ENCODE peak calls at places on chromosomes 1 and 21, in eight cellular contexts. One of them, this sample, is unnamed.

GRCh38 chr1:97758589-97759057 is 162.2 kb downstream of the DPYD start:
- DNase-seq in transverse colon: no peak
- DNase-seq in GM12891: no peak
- DNase-seq in heart left ventricle: no peak
- DNase-seq in breast epithelium: no peak
- DNase-seq in stomach: no peak
- DNase-seq in H54: no peak
- DNase-seq in body of pancreas: no peak
- DNase-seq in this sample: no peak

GRCh38 chr1:42334240-42335049 is 590 bp downstream of the FOXJ3 start:
- DNase-seq in breast epithelium: peak
- DNase-seq in H54: peak
- DNase-seq in stomach: peak
- DNase-seq in heart left ventricle: peak
- DNase-seq in body of pancreas: peak
- DNase-seq in GM12891: peak
- DNase-seq in transverse colon: peak
- DNase-seq in this sample: peak

GRCh38 chr1:181089017-181089776 is 697 bp downstream of the IER5 start:
- DNase-seq in breast epithelium: no peak
- DNase-seq in stomach: peak
- DNase-seq in H54: no peak
- DNase-seq in heart left ventricle: peak
- DNase-seq in GM12891: no peak
- DNase-seq in body of pancreas: peak
- DNase-seq in transverse colon: peak
- DNase-seq in this sample: peak

GRCh38 chr21:43940672-43941071 is 71.4 kb upstream of the TRAPPC10 start:
- DNase-seq in breast epithelium: no peak
- DNase-seq in transverse colon: peak
- DNase-seq in body of pancreas: no peak
- DNase-seq in stomach: no peak
- DNase-seq in heart left ventricle: no peak
- DNase-seq in H54: no peak
- DNase-seq in GM12891: no peak
- DNase-seq in this sample: no peak

GRCh38 chr21:45463871-45464270 is 58.9 kb downstream of the COL18A1 start:
- DNase-seq in heart left ventricle: no peak
- DNase-seq in GM12891: no peak
- DNase-seq in transverse colon: no peak
- DNase-seq in H54: no peak
- DNase-seq in stomach: no peak
- DNase-seq in breast epithelium: no peak
- DNase-seq in body of pancreas: no peak
- DNase-seq in this sample: no peak

GRCh38 chr1:99535470-99536164 is 110.3 kb upstream of the PALMD start:
- DNase-seq in H54: no peak
- DNase-seq in transverse colon: no peak
- DNase-seq in heart left ventricle: no peak
- DNase-seq in GM12891: no peak
- DNase-seq in body of pancreas: no peak
- DNase-seq in stomach: no peak
- DNase-seq in breast epithelium: no peak
- DNase-seq in this sample: no peak

GRCh38 chr1:185421485-185422100 is 104.5 kb upstream of the IVNS1ABP start:
- DNase-seq in heart left ventricle: no peak
- DNase-seq in stomach: no peak
- DNase-seq in body of pancreas: no peak
- DNase-seq in GM12891: no peak
- DNase-seq in breast epithelium: no peak
- DNase-seq in transverse colon: no peak
- DNase-seq in H54: no peak
- DNase-seq in this sample: no peak

GRCh38 chr1:222583079-222583478 is 6.7 kb downstream of the TAF1A start:
- DNase-seq in GM12891: peak
- DNase-seq in heart left ventricle: no peak
- DNase-seq in transverse colon: no peak
- DNase-seq in breast epithelium: no peak
- DNase-seq in stomach: no peak
- DNase-seq in H54: no peak
- DNase-seq in body of pancreas: no peak
- DNase-seq in this sample: no peak

GRCh38 chr1:89833183-89834077 is 12.6 kb downstream of the LRRC8D start:
- DNase-seq in GM12891: no peak
- DNase-seq in breast epithelium: peak
- DNase-seq in stomach: no peak
- DNase-seq in body of pancreas: peak
- DNase-seq in heart left ventricle: no peak
- DNase-seq in transverse colon: no peak
- DNase-seq in H54: no peak
- DNase-seq in this sample: no peak

GRCh38 chr1:225765982-225766674 is 11.5 kb upstream of the SRP9 start:
- DNase-seq in breast epithelium: peak
- DNase-seq in stomach: peak
- DNase-seq in heart left ventricle: no peak
- DNase-seq in H54: no peak
- DNase-seq in GM12891: no peak
- DNase-seq in transverse colon: no peak
- DNase-seq in body of pancreas: no peak
- DNase-seq in this sample: no peak

GRCh38 chr1:55813619-55814018 is 598.5 kb upstream of the USP24 start:
- DNase-seq in transverse colon: peak
- DNase-seq in body of pancreas: peak
- DNase-seq in heart left ventricle: no peak
- DNase-seq in GM12891: no peak
- DNase-seq in breast epithelium: peak
- DNase-seq in H54: no peak
- DNase-seq in stomach: peak
- DNase-seq in this sample: no peak

GRCh38 chr21:42558846-42559245 is 45.2 kb downstream of the SLC37A1 start:
- DNase-seq in stomach: no peak
- DNase-seq in transverse colon: peak
- DNase-seq in body of pancreas: no peak
- DNase-seq in heart left ventricle: peak
- DNase-seq in H54: no peak
- DNase-seq in GM12891: no peak
- DNase-seq in breast epithelium: no peak
- DNase-seq in this sample: no peak

GRCh38 chr1:147781056-147781471 is 20.7 kb upstream of the GJA5 start:
- DNase-seq in heart left ventricle: no peak
- DNase-seq in GM12891: no peak
- DNase-seq in transverse colon: no peak
- DNase-seq in stomach: no peak
- DNase-seq in H54: no peak
- DNase-seq in body of pancreas: no peak
- DNase-seq in breast epithelium: no peak
- DNase-seq in this sample: no peak

GRCh38 chr1:222817529-222817928 is 2.7 kb downstream of the DISP1 start:
- DNase-seq in breast epithelium: no peak
- DNase-seq in heart left ventricle: no peak
- DNase-seq in H54: peak
- DNase-seq in GM12891: no peak
- DNase-seq in stomach: no peak
- DNase-seq in transverse colon: no peak
- DNase-seq in body of pancreas: no peak
- DNase-seq in this sample: no peak

GRCh38 chr1:56532359-56532696 is 47.0 kb downstream of the PLPP3 start:
- DNase-seq in transverse colon: no peak
- DNase-seq in GM12891: no peak
- DNase-seq in body of pancreas: no peak
- DNase-seq in heart left ventricle: no peak
- DNase-seq in breast epithelium: no peak
- DNase-seq in H54: no peak
- DNase-seq in stomach: no peak
- DNase-seq in this sample: no peak

GRCh38 chr1:12166834-12167492 is at the start of gene TNFRSF1B:
- DNase-seq in breast epithelium: no peak
- DNase-seq in body of pancreas: peak
- DNase-seq in heart left ventricle: peak
- DNase-seq in transverse colon: peak
- DNase-seq in GM12891: peak
- DNase-seq in H54: no peak
- DNase-seq in stomach: peak
- DNase-seq in this sample: peak

GRCh38 chr1:20586939-20587638 is 1.8 kb upstream of the CDA start:
- DNase-seq in body of pancreas: no peak
- DNase-seq in H54: no peak
- DNase-seq in stomach: no peak
- DNase-seq in GM12891: no peak
- DNase-seq in breast epithelium: no peak
- DNase-seq in transverse colon: peak
- DNase-seq in heart left ventricle: no peak
- DNase-seq in this sample: no peak

GRCh38 chr1:205064301-205064700 is 20.0 kb downstream of the TMEM81 start:
- DNase-seq in H54: no peak
- DNase-seq in heart left ventricle: no peak
- DNase-seq in stomach: no peak
- DNase-seq in breast epithelium: no peak
- DNase-seq in transverse colon: no peak
- DNase-seq in GM12891: no peak
- DNase-seq in body of pancreas: no peak
- DNase-seq in this sample: no peak

GRCh38 chr21:35529141-35529863 is 480.2 kb upstream of the RUNX1 start:
- DNase-seq in body of pancreas: no peak
- DNase-seq in stomach: no peak
- DNase-seq in transverse colon: no peak
- DNase-seq in breast epithelium: no peak
- DNase-seq in H54: no peak
- DNase-seq in heart left ventricle: no peak
- DNase-seq in GM12891: no peak
- DNase-seq in this sample: peak

GRCh38 chr1:214943054-214943453 is 139.5 kb upstream of the KCNK2 start:
- DNase-seq in body of pancreas: no peak
- DNase-seq in GM12891: no peak
- DNase-seq in breast epithelium: no peak
- DNase-seq in transverse colon: no peak
- DNase-seq in H54: no peak
- DNase-seq in heart left ventricle: no peak
- DNase-seq in stomach: no peak
- DNase-seq in this sample: peak

GRCh38 chr1:214941061-214941460 is 141.5 kb upstream of the KCNK2 start:
- DNase-seq in body of pancreas: no peak
- DNase-seq in stomach: no peak
- DNase-seq in H54: no peak
- DNase-seq in GM12891: no peak
- DNase-seq in heart left ventricle: no peak
- DNase-seq in breast epithelium: no peak
- DNase-seq in transverse colon: no peak
- DNase-seq in this sample: no peak

GRCh38 chr1:214946615-214947014 is 135.9 kb upstream of the KCNK2 start:
- DNase-seq in GM12891: no peak
- DNase-seq in breast epithelium: no peak
- DNase-seq in body of pancreas: no peak
- DNase-seq in H54: no peak
- DNase-seq in heart left ventricle: no peak
- DNase-seq in stomach: no peak
- DNase-seq in transverse colon: no peak
- DNase-seq in this sample: no peak
- TF ChIP-seq POLR2A in GM12891: no peak
- TF ChIP-seq POLR2A in breast epithelium: no peak
- TF ChIP-seq POLR2A in body of pancreas: no peak
- TF ChIP-seq POLR2A in H54: no peak
- TF ChIP-seq POLR2A in heart left ventricle: no peak
- TF ChIP-seq POLR2A in stomach: no peak
- TF ChIP-seq POLR2A in transverse colon: no peak
- TF ChIP-seq POLR2A in this sample: no peak

GRCh38 chr1:156420209-156421061 is 51.4 kb downstream of the RHBG start:
- DNase-seq in breast epithelium: no peak
- DNase-seq in GM12891: no peak
- DNase-seq in body of pancreas: peak
- DNase-seq in H54: no peak
- DNase-seq in stomach: no peak
- DNase-seq in transverse colon: no peak
- DNase-seq in heart left ventricle: no peak
- DNase-seq in this sample: peak
- TF ChIP-seq POLR2A in breast epithelium: no peak
- TF ChIP-seq POLR2A in GM12891: no peak
- TF ChIP-seq POLR2A in body of pancreas: no peak
- TF ChIP-seq POLR2A in H54: no peak
- TF ChIP-seq POLR2A in stomach: no peak
- TF ChIP-seq POLR2A in transverse colon: no peak
- TF ChIP-seq POLR2A in heart left ventricle: no peak
- TF ChIP-seq POLR2A in this sample: no peak

DNA sequence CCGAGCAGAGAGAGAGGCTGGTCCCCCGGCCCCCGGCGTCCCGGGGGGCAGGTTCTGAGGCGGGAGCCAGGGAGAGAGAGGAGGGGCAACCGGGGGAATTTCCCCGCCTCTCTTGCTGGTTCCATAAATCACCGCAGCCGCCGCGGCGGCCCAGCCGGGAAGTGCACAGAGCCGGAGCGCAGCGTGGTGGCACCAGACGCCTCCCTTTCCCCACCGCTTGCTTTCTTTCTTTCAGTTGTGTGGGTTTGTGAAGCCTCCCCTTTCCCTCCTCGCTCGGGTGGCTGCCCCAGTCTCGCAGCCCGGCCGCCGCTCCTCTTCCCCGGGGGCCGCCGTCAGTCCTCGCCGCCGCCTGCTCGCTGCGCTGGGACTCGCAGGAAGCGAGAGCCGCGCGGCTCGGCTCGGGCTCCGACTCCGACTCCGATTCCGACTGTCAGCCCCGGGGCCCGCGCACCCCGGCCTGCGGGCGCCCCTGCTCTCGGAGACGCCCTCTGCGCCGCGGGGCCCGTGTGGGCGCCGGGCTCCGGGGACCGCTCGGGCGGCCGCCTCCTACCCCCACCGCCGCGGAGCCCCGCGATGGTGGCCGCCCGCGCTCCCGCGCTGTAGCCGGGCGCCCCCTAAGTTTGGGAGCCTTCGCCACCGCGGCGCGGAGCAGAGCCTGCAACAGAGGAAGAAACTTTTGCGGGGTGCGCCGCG is at the start of gene CACHD1:
- DNase-seq in body of pancreas: peak
- DNase-seq in transverse colon: peak
- DNase-seq in GM12891: peak
- DNase-seq in stomach: peak
- DNase-seq in breast epithelium: peak
- DNase-seq in H54: peak
- DNase-seq in heart left ventricle: peak
- DNase-seq in this sample: peak
- TF ChIP-seq POLR2A in body of pancreas: peak
- TF ChIP-seq POLR2A in transverse colon: no peak
- TF ChIP-seq POLR2A in GM12891: no peak
- TF ChIP-seq POLR2A in stomach: no peak
- TF ChIP-seq POLR2A in breast epithelium: no peak
- TF ChIP-seq POLR2A in H54: peak
- TF ChIP-seq POLR2A in heart left ventricle: peak
- TF ChIP-seq POLR2A in this sample: no peak

DNA sequence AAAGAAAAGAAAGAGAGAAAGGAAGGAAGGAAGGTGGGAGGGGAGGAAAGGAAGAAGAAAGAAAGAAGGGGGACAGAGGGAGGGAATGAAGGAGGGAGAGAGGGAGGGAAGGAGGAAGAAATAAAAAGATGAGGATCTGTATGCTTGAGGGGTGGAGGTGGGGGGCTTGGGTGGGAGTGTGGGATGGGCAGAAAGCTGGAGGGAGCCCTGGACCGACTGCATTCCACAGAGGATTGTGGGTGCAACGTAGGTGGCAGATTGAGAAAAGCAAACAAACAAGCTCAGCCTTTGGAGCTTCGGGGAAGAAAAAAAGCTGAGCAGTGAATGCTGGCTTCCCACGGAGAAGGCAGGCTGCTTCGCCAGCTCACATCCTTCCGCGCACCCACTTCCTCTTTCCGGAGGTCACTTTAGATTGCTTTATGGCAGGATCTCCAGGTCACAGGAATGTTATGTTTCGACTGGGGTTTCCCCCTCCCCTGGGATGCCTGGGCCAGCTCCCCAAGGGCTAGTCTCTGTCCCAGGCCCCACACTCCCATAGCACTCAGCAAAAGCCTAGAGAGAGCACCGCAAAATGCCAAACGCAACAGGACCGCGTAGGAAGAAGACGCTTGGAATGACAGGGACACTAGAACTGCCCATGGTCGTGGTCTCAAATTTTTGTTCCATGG is 20.7 kb upstream of the LGALS8 start:
- DNase-seq in breast epithelium: peak
- DNase-seq in transverse colon: peak
- DNase-seq in GM12891: no peak
- DNase-seq in H54: peak
- DNase-seq in heart left ventricle: no peak
- DNase-seq in body of pancreas: peak
- DNase-seq in stomach: peak
- DNase-seq in this sample: peak
- TF ChIP-seq POLR2A in breast epithelium: no peak
- TF ChIP-seq POLR2A in transverse colon: no peak
- TF ChIP-seq POLR2A in GM12891: no peak
- TF ChIP-seq POLR2A in H54: peak
- TF ChIP-seq POLR2A in heart left ventricle: no peak
- TF ChIP-seq POLR2A in body of pancreas: peak
- TF ChIP-seq POLR2A in stomach: no peak
- TF ChIP-seq POLR2A in this sample: no peak

This sample was measured in erythroblast.